ENCODE peak calls at places on chromosomes 16 and 17, in nine cellular contexts. One of them, this sample, is unnamed.

GRCh38 chr16:81610144-81610842 is 165.7 kb downstream of the CMIP start:
- DNase-seq in Peyer's patch: no peak
- DNase-seq in progenitor cell of endocrine pancreas: no peak
- DNase-seq in mucosa of descending colon: peak; percentile 74
- DNase-seq in tibial artery: peak; percentile 82
- DNase-seq in endothelial cell of umbilical vein: peak; percentile 77
- DNase-seq in cardiac fibroblast: peak; percentile 84
- DNase-seq in cardiac muscle cell: no peak
- DNase-seq in brain microvascular endothelial cell: peak; percentile 67
- DNase-seq in this sample: peak; percentile 51

GRCh38 chr16:46715769-46716305 is 26.4 kb downstream of the ORC6 start:
- DNase-seq in Peyer's patch: no peak
- DNase-seq in progenitor cell of endocrine pancreas: no peak
- DNase-seq in mucosa of descending colon: no peak
- DNase-seq in tibial artery: no peak
- DNase-seq in endothelial cell of umbilical vein: no peak
- DNase-seq in cardiac fibroblast: peak; percentile 5
- DNase-seq in cardiac muscle cell: no peak
- DNase-seq in brain microvascular endothelial cell: no peak
- DNase-seq in this sample: no peak

GRCh38 chr16:68539704-68540370 is 746 bp downstream of the ZFP90 start:
- DNase-seq in Peyer's patch: no peak
- DNase-seq in progenitor cell of endocrine pancreas: no peak
- DNase-seq in mucosa of descending colon: no peak
- DNase-seq in tibial artery: no peak
- DNase-seq in endothelial cell of umbilical vein: peak; percentile 19
- DNase-seq in cardiac fibroblast: peak; percentile 18
- DNase-seq in cardiac muscle cell: no peak
- DNase-seq in brain microvascular endothelial cell: no peak
- DNase-seq in this sample: peak; percentile 15

GRCh38 chr16:46885960-46886763 is 2.0 kb downstream of the GPT2 start:
- DNase-seq in Peyer's patch: no peak
- DNase-seq in progenitor cell of endocrine pancreas: no peak
- DNase-seq in mucosa of descending colon: no peak
- DNase-seq in tibial artery: no peak
- DNase-seq in endothelial cell of umbilical vein: no peak
- DNase-seq in cardiac fibroblast: peak; percentile 83
- DNase-seq in cardiac muscle cell: peak; percentile 23
- DNase-seq in brain microvascular endothelial cell: no peak
- DNase-seq in this sample: no peak

GRCh38 chr16:63890072-63890471 is 1231.8 kb downstream of the CDH11 start:
- DNase-seq in Peyer's patch: no peak
- DNase-seq in progenitor cell of endocrine pancreas: no peak
- DNase-seq in mucosa of descending colon: no peak
- DNase-seq in tibial artery: no peak
- DNase-seq in endothelial cell of umbilical vein: peak; percentile 6
- DNase-seq in cardiac fibroblast: peak; percentile 71
- DNase-seq in cardiac muscle cell: no peak
- DNase-seq in brain microvascular endothelial cell: peak; percentile 24
- DNase-seq in this sample: no peak

GRCh38 chr17:16297367-16298139 is 55.7 kb downstream of the CENPV start:
- DNase-seq in Peyer's patch: no peak
- DNase-seq in progenitor cell of endocrine pancreas: no peak
- DNase-seq in mucosa of descending colon: peak; percentile 61
- DNase-seq in tibial artery: no peak
- DNase-seq in endothelial cell of umbilical vein: no peak
- DNase-seq in cardiac fibroblast: no peak
- DNase-seq in cardiac muscle cell: no peak
- DNase-seq in brain microvascular endothelial cell: no peak
- DNase-seq in this sample: no peak

GRCh38 chr16:13936596-13937081 is 16.7 kb downstream of the ERCC4 start:
- DNase-seq in Peyer's patch: no peak
- DNase-seq in progenitor cell of endocrine pancreas: no peak
- DNase-seq in mucosa of descending colon: no peak
- DNase-seq in tibial artery: peak; percentile 59
- DNase-seq in endothelial cell of umbilical vein: no peak
- DNase-seq in cardiac fibroblast: peak; percentile 81
- DNase-seq in cardiac muscle cell: no peak
- DNase-seq in brain microvascular endothelial cell: peak; percentile 43
- DNase-seq in this sample: no peak

GRCh38 chr17:30368896-30369720 is 9.6 kb upstream of the CPD start:
- DNase-seq in Peyer's patch: no peak
- DNase-seq in progenitor cell of endocrine pancreas: no peak
- DNase-seq in mucosa of descending colon: no peak
- DNase-seq in tibial artery: no peak
- DNase-seq in endothelial cell of umbilical vein: no peak
- DNase-seq in cardiac fibroblast: no peak
- DNase-seq in cardiac muscle cell: no peak
- DNase-seq in brain microvascular endothelial cell: no peak
- DNase-seq in this sample: no peak

GRCh38 chr16:66842765-66843164 is 1.4 kb upstream of the CA7 start:
- DNase-seq in Peyer's patch: no peak
- DNase-seq in progenitor cell of endocrine pancreas: no peak
- DNase-seq in mucosa of descending colon: no peak
- DNase-seq in tibial artery: no peak
- DNase-seq in endothelial cell of umbilical vein: no peak
- DNase-seq in cardiac fibroblast: no peak
- DNase-seq in cardiac muscle cell: no peak
- DNase-seq in brain microvascular endothelial cell: no peak
- DNase-seq in this sample: no peak

GRCh38 chr17:66087073-66087472 is 104.9 kb downstream of the CEP112 start:
- DNase-seq in Peyer's patch: no peak
- DNase-seq in progenitor cell of endocrine pancreas: no peak
- DNase-seq in mucosa of descending colon: no peak
- DNase-seq in tibial artery: no peak
- DNase-seq in endothelial cell of umbilical vein: no peak
- DNase-seq in cardiac fibroblast: peak; percentile 20
- DNase-seq in cardiac muscle cell: no peak
- DNase-seq in brain microvascular endothelial cell: no peak
- DNase-seq in this sample: no peak

GRCh38 chr17:42009170-42009569 is 8.1 kb downstream of the DNAJC7 start:
- DNase-seq in Peyer's patch: no peak
- DNase-seq in progenitor cell of endocrine pancreas: no peak
- DNase-seq in mucosa of descending colon: no peak
- DNase-seq in tibial artery: no peak
- DNase-seq in endothelial cell of umbilical vein: no peak
- DNase-seq in cardiac fibroblast: peak; percentile 20
- DNase-seq in cardiac muscle cell: no peak
- DNase-seq in brain microvascular endothelial cell: no peak
- DNase-seq in this sample: no peak

GRCh38 chr17:76682306-76682705 is 28.5 kb downstream of the MXRA7 start:
- DNase-seq in Peyer's patch: no peak
- DNase-seq in progenitor cell of endocrine pancreas: no peak
- DNase-seq in mucosa of descending colon: peak; percentile 35
- DNase-seq in tibial artery: no peak
- DNase-seq in endothelial cell of umbilical vein: no peak
- DNase-seq in cardiac fibroblast: peak; percentile 90
- DNase-seq in cardiac muscle cell: no peak
- DNase-seq in brain microvascular endothelial cell: peak; percentile 75
- DNase-seq in this sample: no peak

GRCh38 chr17:44804301-44805061 is 25.6 kb downstream of the GJC1 start:
- DNase-seq in Peyer's patch: no peak
- DNase-seq in progenitor cell of endocrine pancreas: no peak
- DNase-seq in mucosa of descending colon: no peak
- DNase-seq in tibial artery: peak; percentile 38
- DNase-seq in endothelial cell of umbilical vein: no peak
- DNase-seq in cardiac fibroblast: peak; percentile 46
- DNase-seq in cardiac muscle cell: no peak
- DNase-seq in brain microvascular endothelial cell: no peak
- DNase-seq in this sample: no peak

GRCh38 chr17:74532115-74532514 is 840 bp upstream of the CD300LB start:
- DNase-seq in Peyer's patch: peak; percentile 50
- DNase-seq in progenitor cell of endocrine pancreas: no peak
- DNase-seq in mucosa of descending colon: no peak
- DNase-seq in tibial artery: peak; percentile 64
- DNase-seq in endothelial cell of umbilical vein: no peak
- DNase-seq in cardiac fibroblast: no peak
- DNase-seq in cardiac muscle cell: no peak
- DNase-seq in brain microvascular endothelial cell: no peak
- DNase-seq in this sample: no peak

GRCh38 chr17:6474906-6475305 is 30.7 kb downstream of the PIMREG start:
- DNase-seq in Peyer's patch: no peak
- DNase-seq in progenitor cell of endocrine pancreas: no peak
- DNase-seq in mucosa of descending colon: no peak
- DNase-seq in tibial artery: no peak
- DNase-seq in endothelial cell of umbilical vein: no peak
- DNase-seq in cardiac fibroblast: no peak
- DNase-seq in cardiac muscle cell: no peak
- DNase-seq in brain microvascular endothelial cell: no peak
- DNase-seq in this sample: no peak

GRCh38 chr17:64216385-64217248 is 46.4 kb downstream of the TEX2 start:
- DNase-seq in Peyer's patch: peak; percentile 50
- DNase-seq in progenitor cell of endocrine pancreas: no peak
- DNase-seq in mucosa of descending colon: peak; percentile 47
- DNase-seq in tibial artery: no peak
- DNase-seq in endothelial cell of umbilical vein: peak; percentile 75
- DNase-seq in cardiac fibroblast: peak; percentile 74
- DNase-seq in cardiac muscle cell: no peak
- DNase-seq in brain microvascular endothelial cell: peak; percentile 44
- DNase-seq in this sample: peak; percentile 4

GRCh38 chr17:80389011-80389995 is 25.7 kb upstream of the ENDOV start:
- DNase-seq in Peyer's patch: peak; percentile 12
- DNase-seq in progenitor cell of endocrine pancreas: no peak
- DNase-seq in mucosa of descending colon: no peak
- DNase-seq in tibial artery: no peak
- DNase-seq in endothelial cell of umbilical vein: peak; percentile 73
- DNase-seq in cardiac fibroblast: no peak
- DNase-seq in cardiac muscle cell: no peak
- DNase-seq in brain microvascular endothelial cell: no peak
- DNase-seq in this sample: no peak

GRCh38 chr16:74862743-74863244 is 88.2 kb upstream of the FA2H start:
- DNase-seq in Peyer's patch: no peak
- DNase-seq in progenitor cell of endocrine pancreas: no peak
- DNase-seq in mucosa of descending colon: no peak
- DNase-seq in tibial artery: no peak
- DNase-seq in endothelial cell of umbilical vein: peak; percentile 61
- DNase-seq in cardiac fibroblast: peak; percentile 58
- DNase-seq in cardiac muscle cell: peak; percentile 60
- DNase-seq in brain microvascular endothelial cell: peak; percentile 34
- DNase-seq in this sample: peak; percentile 45

GRCh38 chr16:48044117-48044516 is 111.7 kb downstream of the ABCC12 start:
- DNase-seq in Peyer's patch: no peak
- DNase-seq in progenitor cell of endocrine pancreas: no peak
- DNase-seq in mucosa of descending colon: no peak
- DNase-seq in tibial artery: no peak
- DNase-seq in endothelial cell of umbilical vein: no peak
- DNase-seq in cardiac fibroblast: no peak
- DNase-seq in cardiac muscle cell: no peak
- DNase-seq in brain microvascular endothelial cell: no peak
- DNase-seq in this sample: no peak

GRCh38 chr17:39935896-39936295 is 8.4 kb downstream of the LRRC3C start:
- DNase-seq in Peyer's patch: no peak
- DNase-seq in progenitor cell of endocrine pancreas: no peak
- DNase-seq in mucosa of descending colon: no peak
- DNase-seq in tibial artery: no peak
- DNase-seq in endothelial cell of umbilical vein: no peak
- DNase-seq in cardiac fibroblast: peak; percentile 11
- DNase-seq in cardiac muscle cell: no peak
- DNase-seq in brain microvascular endothelial cell: no peak
- DNase-seq in this sample: peak; percentile 87

GRCh38 chr16:75763250-75763649 is 37.0 kb upstream of the CPHXL start:
- DNase-seq in Peyer's patch: no peak
- DNase-seq in progenitor cell of endocrine pancreas: no peak
- DNase-seq in mucosa of descending colon: no peak
- DNase-seq in tibial artery: no peak
- DNase-seq in endothelial cell of umbilical vein: no peak
- DNase-seq in cardiac fibroblast: no peak
- DNase-seq in cardiac muscle cell: no peak
- DNase-seq in brain microvascular endothelial cell: no peak
- DNase-seq in this sample: no peak

GRCh38 chr17:78032166-78032565 is 73.7 kb downstream of the TNRC6C start:
- DNase-seq in Peyer's patch: no peak
- DNase-seq in progenitor cell of endocrine pancreas: no peak
- DNase-seq in mucosa of descending colon: no peak
- DNase-seq in tibial artery: no peak
- DNase-seq in endothelial cell of umbilical vein: no peak
- DNase-seq in cardiac fibroblast: peak; percentile 57
- DNase-seq in cardiac muscle cell: no peak
- DNase-seq in brain microvascular endothelial cell: peak; percentile 22
- DNase-seq in this sample: no peak

GRCh38 chr17:45430738-45431530 is 1.7 kb downstream of the ARHGAP27 start:
- DNase-seq in Peyer's patch: peak; percentile 65
- DNase-seq in progenitor cell of endocrine pancreas: peak; percentile 46
- DNase-seq in mucosa of descending colon: peak; percentile 81
- DNase-seq in tibial artery: no peak
- DNase-seq in endothelial cell of umbilical vein: no peak
- DNase-seq in cardiac fibroblast: no peak
- DNase-seq in cardiac muscle cell: no peak
- DNase-seq in brain microvascular endothelial cell: no peak
- DNase-seq in this sample: peak; percentile 94

GRCh38 chr16:27690604-27691003 is 140.7 kb downstream of the KATNIP start:
- DNase-seq in Peyer's patch: no peak
- DNase-seq in progenitor cell of endocrine pancreas: no peak
- DNase-seq in mucosa of descending colon: peak; percentile 61
- DNase-seq in tibial artery: no peak
- DNase-seq in endothelial cell of umbilical vein: peak; percentile 28
- DNase-seq in cardiac fibroblast: peak; percentile 46
- DNase-seq in cardiac muscle cell: no peak
- DNase-seq in brain microvascular endothelial cell: peak; percentile 16
- DNase-seq in this sample: peak; percentile 31
- TF ChIP-seq CTCF in Peyer's patch: no peak
- TF ChIP-seq CTCF in progenitor cell of endocrine pancreas: peak; percentile 36
- TF ChIP-seq CTCF in mucosa of descending colon: peak; percentile 43
- TF ChIP-seq CTCF in tibial artery: peak; percentile 36
- TF ChIP-seq CTCF in endothelial cell of umbilical vein: peak; percentile 71
- TF ChIP-seq CTCF in cardiac fibroblast: peak; percentile 71
- TF ChIP-seq CTCF in cardiac muscle cell: peak; percentile 71
- TF ChIP-seq CTCF in brain microvascular endothelial cell: peak; percentile 77
- TF ChIP-seq CTCF in this sample: peak; percentile 42

GRCh38 chr17:163514-164103 is 17.8 kb downstream of the DOC2B start:
- DNase-seq in Peyer's patch: no peak
- DNase-seq in progenitor cell of endocrine pancreas: no peak
- DNase-seq in mucosa of descending colon: no peak
- DNase-seq in tibial artery: no peak
- DNase-seq in endothelial cell of umbilical vein: no peak
- DNase-seq in cardiac fibroblast: no peak
- DNase-seq in cardiac muscle cell: no peak
- DNase-seq in brain microvascular endothelial cell: no peak
- DNase-seq in this sample: peak; percentile 42
- TF ChIP-seq CTCF in Peyer's patch: no peak
- TF ChIP-seq CTCF in progenitor cell of endocrine pancreas: peak; percentile 44
- TF ChIP-seq CTCF in mucosa of descending colon: no peak
- TF ChIP-seq CTCF in tibial artery: no peak
- TF ChIP-seq CTCF in endothelial cell of umbilical vein: no peak
- TF ChIP-seq CTCF in cardiac fibroblast: no peak
- TF ChIP-seq CTCF in cardiac muscle cell: peak; percentile 15
- TF ChIP-seq CTCF in brain microvascular endothelial cell: peak; percentile 36
- TF ChIP-seq CTCF in this sample: peak; percentile 23

GRCh38 chr17:81568416-81568815 is 16.3 kb upstream of the FAAP100 start:
- DNase-seq in Peyer's patch: no peak
- DNase-seq in progenitor cell of endocrine pancreas: no peak
- DNase-seq in mucosa of descending colon: no peak
- DNase-seq in tibial artery: no peak
- DNase-seq in endothelial cell of umbilical vein: no peak
- DNase-seq in cardiac fibroblast: no peak
- DNase-seq in cardiac muscle cell: no peak
- DNase-seq in brain microvascular endothelial cell: no peak
- DNase-seq in this sample: no peak
- TF ChIP-seq CTCF in Peyer's patch: no peak
- TF ChIP-seq CTCF in progenitor cell of endocrine pancreas: no peak
- TF ChIP-seq CTCF in mucosa of descending colon: no peak
- TF ChIP-seq CTCF in tibial artery: no peak
- TF ChIP-seq CTCF in endothelial cell of umbilical vein: no peak
- TF ChIP-seq CTCF in cardiac fibroblast: no peak
- TF ChIP-seq CTCF in cardiac muscle cell: no peak
- TF ChIP-seq CTCF in brain microvascular endothelial cell: no peak
- TF ChIP-seq CTCF in this sample: no peak

GRCh38 chr16:86073103-86073625 is 174.2 kb downstream of the IRF8 start:
- DNase-seq in Peyer's patch: no peak
- DNase-seq in progenitor cell of endocrine pancreas: no peak
- DNase-seq in mucosa of descending colon: no peak
- DNase-seq in tibial artery: no peak
- DNase-seq in endothelial cell of umbilical vein: no peak
- DNase-seq in cardiac fibroblast: no peak
- DNase-seq in cardiac muscle cell: no peak
- DNase-seq in brain microvascular endothelial cell: no peak
- DNase-seq in this sample: no peak
- TF ChIP-seq CTCF in Peyer's patch: no peak
- TF ChIP-seq CTCF in progenitor cell of endocrine pancreas: no peak
- TF ChIP-seq CTCF in mucosa of descending colon: no peak
- TF ChIP-seq CTCF in tibial artery: no peak
- TF ChIP-seq CTCF in endothelial cell of umbilical vein: no peak
- TF ChIP-seq CTCF in cardiac fibroblast: no peak
- TF ChIP-seq CTCF in cardiac muscle cell: no peak
- TF ChIP-seq CTCF in brain microvascular endothelial cell: no peak
- TF ChIP-seq CTCF in this sample: no peak